ENCODE peak calls at places on chromosomes 5 and 9, in seven cellular contexts. A, P, X, G, E, R and Z are unnamed samples.

GRCh38 chr9:132008184-132008781 is 71.4 kb downstream of the MED27 start:
- DNase-seq in G (no peak), A (no peak), R (no peak), E (peak; percentile 30), P (no peak), X (no peak), Z (no peak)

GRCh38 chr9:3243676-3244075 is 282.1 kb downstream of the RFX3 start:
- DNase-seq in X (no peak), G (no peak), R (no peak), E (no peak), P (no peak), A (no peak), Z (no peak)

GRCh38 chr9:24939099-24939850 is 393.6 kb upstream of the IZUMO3 start:
- DNase-seq in A (no peak), P (no peak), X (no peak), E (no peak), R (no peak), G (no peak), Z (no peak)

GRCh38 chr5:30525353-30525752 is 668.1 kb upstream of the CDH6 start:
- DNase-seq in P (no peak), G (no peak), R (no peak), X (no peak), E (no peak), A (no peak), Z (no peak)

GRCh38 chr5:171462136-171462927 is 42.9 kb downstream of the FGF18 start:
- DNase-seq in E (no peak), X (no peak), R (no peak), A (no peak), G (no peak), P (no peak), Z (no peak)

GRCh38 chr5:136070486-136071285 is 41.9 kb downstream of the TGFBI start:
- DNase-seq in G (no peak), P (no peak), R (peak; percentile 67), E (no peak), X (no peak), A (no peak), Z (no peak)

GRCh38 chr9:99059074-99059894 is 45.6 kb upstream of the TGFBR1 start:
- DNase-seq in G (no peak), X (peak; percentile 57), R (peak; percentile 62), P (no peak), A (no peak), E (no peak), Z (peak; percentile 45)

GRCh38 chr9:71213633-71214032 is 92.2 kb upstream of the TRPM3 start:
- DNase-seq in P (no peak), G (no peak), A (no peak), E (peak; percentile 5), R (no peak), X (no peak), Z (no peak)

GRCh38 chr5:79621056-79621455 is 8.8 kb downstream of the TENT2 start:
- DNase-seq in G (no peak), E (peak; percentile 58), R (no peak), P (no peak), A (no peak), X (no peak), Z (no peak)

GRCh38 chr9:111399772-111400563 is 69.9 kb upstream of the OR2K2 start:
- DNase-seq in R (no peak), A (no peak), E (peak; percentile 6), G (peak; percentile 51), P (peak; percentile 20), X (peak; percentile 63), Z (peak; percentile 4)

GRCh38 chr5:115241881-115242642 is 20.6 kb downstream of the PGGT1B start:
- DNase-seq in A (no peak), X (no peak), E (no peak), P (no peak), G (no peak), R (no peak), Z (no peak)

DNA sequence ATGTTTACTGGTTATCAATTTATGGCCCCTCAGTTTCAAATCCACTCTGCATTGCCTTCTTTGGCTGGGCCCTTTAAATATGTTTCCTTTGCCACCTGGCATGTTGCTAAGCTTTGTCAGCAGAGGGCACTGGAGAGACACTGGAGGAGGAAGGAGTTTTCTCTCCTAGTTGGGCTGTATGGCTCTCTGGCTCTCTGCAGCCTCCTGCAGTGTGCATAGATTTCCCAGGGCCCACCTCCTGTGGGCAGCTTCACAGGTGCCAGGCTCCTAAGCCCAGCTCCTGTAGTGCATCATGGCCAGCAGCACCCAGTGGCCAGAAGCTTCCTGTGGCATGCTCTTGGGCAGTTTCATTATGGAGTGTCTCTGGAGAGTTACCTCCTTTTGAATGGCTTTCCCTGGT is 23.3 kb downstream of the CAVIN4 start:
- DNase-seq in G (peak; percentile 73), X (peak; percentile 61), P (peak; percentile 75), R (no peak), A (no peak), E (peak; percentile 50), Z (peak; percentile 54)
- TF ChIP-seq CTCF in G (peak; percentile 56), X (peak; percentile 76), P (peak; percentile 60), R (peak; percentile 59), A (no peak), E (peak; percentile 83), Z (peak; percentile 68)

GRCh38 chr5:102296229-102296817 is at the start of gene SLCO4C1:
- DNase-seq in P (peak; percentile 97), R (peak; percentile 71), A (no peak), G (peak; percentile 95), E (peak; percentile 61), X (peak; percentile 80), Z (peak; percentile 82)
- TF ChIP-seq CTCF in P (peak; percentile 70), R (peak; percentile 46), A (no peak), G (peak; percentile 86), E (peak; percentile 74), X (peak; percentile 76), Z (peak; percentile 39)

DNA sequence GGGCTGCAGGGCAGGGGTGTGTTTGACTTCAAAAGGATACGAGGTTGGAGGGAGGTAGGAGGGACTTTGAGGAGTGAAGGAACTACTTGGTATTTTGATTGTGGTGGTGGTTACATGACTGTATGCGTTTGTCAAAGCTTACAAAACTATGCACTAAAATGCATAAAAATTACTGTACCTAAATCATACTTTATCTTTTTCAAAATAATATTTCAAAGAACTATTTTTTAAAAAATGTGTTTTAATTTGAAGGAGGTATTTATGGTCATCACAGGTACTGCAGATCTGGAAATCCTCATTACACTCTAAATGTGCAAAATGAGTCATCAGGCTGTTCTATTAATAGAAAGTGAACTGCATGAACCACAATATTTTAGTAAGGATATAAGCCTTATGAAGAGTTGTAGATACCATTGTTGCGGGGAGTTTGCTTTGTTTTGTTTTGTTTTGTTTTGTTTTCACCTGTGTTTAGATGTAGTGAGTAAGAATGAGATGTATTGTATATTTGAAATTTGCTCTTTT is 116.9 kb downstream of the ARRDC3 start:
- DNase-seq in E (peak; percentile 76), X (peak; percentile 49), G (no peak), R (no peak), A (no peak), P (no peak), Z (no peak)
- TF ChIP-seq CTCF in E (no peak), X (no peak), G (no peak), R (no peak), A (no peak), P (no peak), Z (peak; percentile 55)

GRCh38 chr9:89754223-89754622 is 149.4 kb downstream of the GADD45G start:
- DNase-seq in G (no peak), E (no peak), A (no peak), R (no peak), P (no peak), X (no peak), Z (no peak)

GRCh38 chr9:89750117-89750551 is 145.3 kb downstream of the GADD45G start:
- DNase-seq in E (no peak), G (no peak), R (peak; percentile 58), A (no peak), P (no peak), X (no peak), Z (no peak)

GRCh38 chr9:89753472-89754055 is 148.8 kb downstream of the GADD45G start:
- DNase-seq in G (no peak), A (no peak), E (no peak), P (no peak), X (peak; percentile 29), R (no peak), Z (no peak)

GRCh38 chr9:89751081-89751855 is 146.5 kb downstream of the GADD45G start:
- DNase-seq in X (peak; percentile 16), G (no peak), E (no peak), R (no peak), P (no peak), A (no peak), Z (no peak)

DNA sequence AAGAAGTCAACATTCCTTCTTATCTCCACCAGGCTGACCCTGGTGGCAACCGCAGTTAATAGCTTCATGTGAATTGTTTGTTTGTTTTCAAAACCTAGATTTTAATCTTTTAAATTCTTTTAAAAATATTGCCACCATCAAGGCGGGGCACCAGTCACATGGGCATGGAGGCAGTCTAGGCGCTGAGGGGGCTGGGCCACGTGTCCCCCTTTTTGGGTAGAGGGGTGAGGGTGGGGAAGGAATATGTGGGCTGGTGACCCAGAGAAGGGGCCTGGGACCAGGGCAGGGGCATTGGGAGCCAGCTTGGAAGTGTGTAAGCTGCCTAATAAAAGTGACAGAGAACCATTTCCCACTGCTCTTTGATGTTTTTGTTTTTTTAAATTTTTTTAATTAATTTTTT is 147.3 kb downstream of the GADD45G start:
- DNase-seq in E (no peak), G (no peak), A (no peak), R (no peak), X (no peak), P (no peak), Z (no peak)
- TF ChIP-seq CTCF in E (no peak), G (no peak), A (no peak), R (no peak), X (no peak), P (no peak), Z (no peak)

GRCh38 chr9:137028281-137029057 is 432 bp upstream of the ABCA2 start:
- DNase-seq in P (peak; percentile 65), G (peak; percentile 77), X (peak; percentile 62), R (peak; percentile 78), A (no peak), E (no peak), Z (peak; percentile 72)
- TF ChIP-seq CTCF in P (no peak), G (no peak), X (peak; percentile 60), R (no peak), A (peak; percentile 37), E (peak; percentile 48), Z (peak; percentile 32)